ENCODE peak calls at places on chromosomes 11 and 22, in ten cellular contexts. H is kidney, R is AG10803, X is pancreas, I is A549, M is astrocyte, K is fibroblast of mammary gland, S is cardiac fibroblast, G is fibroblast of pulmonary artery, P is HL-60. F is an unnamed sample.

GRCh38 chr22:38220653-38221386 is 19.0 kb downstream of the MAFF start:
- DNase-seq in I (no peak), H (no peak), X (no peak), M (no peak), P (no peak), G (no peak), R (no peak), K (no peak), S (no peak), F (no peak)

GRCh38 chr11:79422866-79423265 is 18.0 kb downstream of the TENM4 start:
- DNase-seq in I (no peak), X (no peak), K (no peak), H (no peak), G (no peak), S (no peak), P (no peak), M (no peak), R (no peak), F (no peak)

GRCh38 chr11:60919956-60920355 is 4.3 kb upstream of the TMEM132A start:
- DNase-seq in G (no peak), K (no peak), H (no peak), R (no peak), M (no peak), I (no peak), X (no peak), P (no peak), S (no peak), F (no peak)

GRCh38 chr11:108931168-108931567 is 266.3 kb downstream of the DDX10 start:
- DNase-seq in R (no peak), P (no peak), M (no peak), G (no peak), H (no peak), S (peak), X (no peak), K (peak), I (peak), F (peak)

GRCh38 chr22:25709758-25710157 is 32.2 kb upstream of the MYO18B start:
- DNase-seq in K (no peak), R (no peak), H (no peak), P (no peak), I (no peak), X (no peak), M (no peak), S (no peak), G (no peak), F (no peak)

GRCh38 chr22:47278655-47279054 is 516.2 kb downstream of the TBC1D22A start:
- DNase-seq in X (no peak), K (no peak), G (no peak), H (peak), P (no peak), S (no peak), I (no peak), R (no peak), M (no peak), F (no peak)

GRCh38 chr22:47356433-47357011 is 594.1 kb downstream of the TBC1D22A start:
- DNase-seq in H (no peak), S (no peak), I (no peak), X (no peak), P (no peak), K (no peak), M (no peak), G (no peak), R (no peak), F (no peak)

GRCh38 chr11:97364047-97364446 is 974.2 kb downstream of the JRKL start:
- DNase-seq in H (no peak), I (no peak), X (no peak), P (no peak), R (no peak), S (peak), M (peak), G (peak), K (peak), F (no peak)

GRCh38 chr22:30490399-30490798 is 15.1 kb downstream of the SEC14L4 start:
- DNase-seq in R (no peak), K (no peak), M (no peak), G (no peak), P (no peak), H (no peak), X (no peak), I (no peak), S (no peak), F (peak)

GRCh38 chr11:129950319-129951034 is 52.2 kb downstream of the PRDM10 start:
- DNase-seq in P (peak), M (peak), G (peak), K (peak), I (no peak), R (peak), X (no peak), H (peak), S (peak), F (peak)

GRCh38 chr11:74524501-74524900 is 31.0 kb upstream of the LIPT2 start:
- DNase-seq in S (no peak), G (no peak), M (no peak), R (no peak), X (no peak), H (no peak), P (no peak), I (no peak), K (no peak), F (no peak)

GRCh38 chr11:75635009-75635909 is 33.6 kb downstream of the MAP6 start:
- DNase-seq in X (no peak), P (no peak), M (peak), S (peak), I (no peak), K (peak), H (peak), R (peak), G (peak), F (peak)

GRCh38 chr11:113240790-113241189 is 73.6 kb upstream of the TTC12 start:
- DNase-seq in P (no peak), S (no peak), K (no peak), R (no peak), G (no peak), I (no peak), H (no peak), M (no peak), X (no peak), F (no peak)

GRCh38 chr11:108592591-108593213 is 866 bp downstream of the EXPH5 start:
- DNase-seq in K (no peak), M (no peak), S (no peak), R (no peak), H (peak), P (no peak), G (no peak), I (no peak), X (peak), F (peak)

GRCh38 chr11:927871-928270 is 2.2 kb downstream of the AP2A2 start:
- DNase-seq in K (no peak), X (no peak), P (no peak), I (no peak), M (no peak), R (no peak), G (no peak), H (no peak), S (no peak), F (no peak)

GRCh38 chr11:130622126-130622525 is 173.7 kb downstream of the ADAMTS15 start:
- DNase-seq in X (no peak), H (no peak), M (no peak), R (no peak), K (peak), S (no peak), G (no peak), I (no peak), P (no peak), F (no peak)

GRCh38 chr11:41879186-41879738 is 419.8 kb upstream of the LRRC4C start:
- DNase-seq in M (peak), X (no peak), H (no peak), R (peak), S (peak), K (peak), I (peak), P (no peak), G (peak), F (no peak)

GRCh38 chr11:75802913-75803820 is 11.8 kb upstream of the UVRAG start:
- DNase-seq in H (peak), M (peak), S (peak), R (peak), K (peak), G (peak), X (peak), P (no peak), I (peak), F (peak)

GRCh38 chr22:25187469-25187868 is 12.2 kb upstream of the CRYBB3 start:
- DNase-seq in P (no peak), H (no peak), G (no peak), I (no peak), R (no peak), M (no peak), X (no peak), S (no peak), K (no peak), F (no peak)

GRCh38 chr11:126477526-126478275 is 122.2 kb downstream of the ST3GAL4 start:
- DNase-seq in K (no peak), M (no peak), X (no peak), R (no peak), I (no peak), H (no peak), G (no peak), S (no peak), P (peak), F (no peak)

GRCh38 chr11:1946812-1947480 is at the start of gene MRPL23:
- DNase-seq in I (no peak), S (no peak), G (no peak), X (no peak), H (no peak), R (no peak), M (no peak), K (no peak), P (no peak), F (no peak)

GRCh38 chr11:74384641-74385040 is 13.6 kb downstream of the PGM2L1 start:
- DNase-seq in K (no peak), P (no peak), G (no peak), X (no peak), M (no peak), R (no peak), I (no peak), S (no peak), H (no peak), F (no peak)

GRCh38 chr11:70233511-70233919 is 30.4 kb downstream of the FADD start:
- DNase-seq in K (peak), M (peak), R (peak), I (peak), H (no peak), S (peak), P (no peak), G (peak), X (no peak), F (peak)

GRCh38 chr11:132068556-132068955 is 698.1 kb downstream of the NTM start:
- DNase-seq in K (no peak), X (no peak), M (no peak), H (no peak), I (no peak), S (no peak), G (no peak), R (peak), P (no peak), F (no peak)

GRCh38 chr11:81658722-81659121 is 1074.9 kb downstream of the FAM181B start:
- DNase-seq in H (peak), R (peak), M (no peak), K (peak), S (peak), P (peak), X (no peak), I (peak), G (peak), F (no peak)

GRCh38 chr11:123483058-123483457 is 53.0 kb downstream of the GRAMD1B start:
- DNase-seq in X (no peak), P (no peak), S (peak), I (peak), K (peak), M (peak), G (peak), R (peak), H (no peak), F (no peak)

GRCh38 chr11:92657226-92657625 is 312.2 kb upstream of the MTNR1B start:
- DNase-seq in X (no peak), G (no peak), K (no peak), H (no peak), M (no peak), I (no peak), R (no peak), S (no peak), P (no peak), F (no peak)

GRCh38 chr22:31039393-31039792 is 41.7 kb upstream of the SMTN start:
- DNase-seq in K (peak), H (peak), I (no peak), X (no peak), P (no peak), R (peak), G (peak), M (no peak), S (peak), F (peak)

GRCh38 chr11:44049832-44050231 is 2.1 kb downstream of the ACCSL start:
- DNase-seq in X (no peak), P (no peak), H (no peak), R (no peak), S (no peak), I (no peak), M (no peak), K (no peak), G (no peak), F (no peak)

GRCh38 chr11:117907276-117908110 is 21.7 kb downstream of the TMPRSS13 start:
- DNase-seq in G (peak), R (peak), K (peak), M (peak), P (peak), X (peak), I (peak), S (peak), H (peak), F (peak)

GRCh38 chr22:17402304-17402703 is 33.0 kb downstream of the CECR2 start:
- DNase-seq in P (no peak), I (no peak), M (no peak), R (no peak), G (no peak), S (no peak), K (no peak), X (no peak), H (no peak), F (no peak)

GRCh38 chr11:77401486-77402217 is 72.2 kb downstream of the PAK1 start:
- DNase-seq in X (no peak), S (no peak), R (no peak), M (no peak), G (no peak), P (no peak), H (no peak), K (no peak), I (no peak), F (no peak)

GRCh38 chr11:44564198-44564597 is 1.3 kb upstream of the CD82 start:
- DNase-seq in H (peak), S (peak), K (peak), P (no peak), X (peak), I (no peak), G (no peak), M (peak), R (no peak), F (no peak)

GRCh38 chr11:47715082-47715669 is at the start of gene AGBL2:
- DNase-seq in G (peak), I (peak), M (peak), H (peak), X (peak), S (peak), R (peak), K (peak), P (peak), F (peak)

GRCh38 chr11:47716692-47717091 is 1.5 kb upstream of the AGBL2 start:
- DNase-seq in P (no peak), G (no peak), X (no peak), M (no peak), I (peak), K (no peak), H (no peak), R (no peak), S (no peak), F (no peak)

GRCh38 chr11:47711225-47711624 is 3.9 kb downstream of the AGBL2 start:
- DNase-seq in P (no peak), X (no peak), K (no peak), S (no peak), I (no peak), G (no peak), H (no peak), R (no peak), M (no peak), F (no peak)

GRCh38 chr11:47711816-47712215 is 3.4 kb downstream of the AGBL2 start:
- DNase-seq in R (no peak), S (no peak), I (no peak), P (no peak), K (no peak), H (no peak), X (no peak), G (peak), M (no peak), F (no peak)

DNA sequence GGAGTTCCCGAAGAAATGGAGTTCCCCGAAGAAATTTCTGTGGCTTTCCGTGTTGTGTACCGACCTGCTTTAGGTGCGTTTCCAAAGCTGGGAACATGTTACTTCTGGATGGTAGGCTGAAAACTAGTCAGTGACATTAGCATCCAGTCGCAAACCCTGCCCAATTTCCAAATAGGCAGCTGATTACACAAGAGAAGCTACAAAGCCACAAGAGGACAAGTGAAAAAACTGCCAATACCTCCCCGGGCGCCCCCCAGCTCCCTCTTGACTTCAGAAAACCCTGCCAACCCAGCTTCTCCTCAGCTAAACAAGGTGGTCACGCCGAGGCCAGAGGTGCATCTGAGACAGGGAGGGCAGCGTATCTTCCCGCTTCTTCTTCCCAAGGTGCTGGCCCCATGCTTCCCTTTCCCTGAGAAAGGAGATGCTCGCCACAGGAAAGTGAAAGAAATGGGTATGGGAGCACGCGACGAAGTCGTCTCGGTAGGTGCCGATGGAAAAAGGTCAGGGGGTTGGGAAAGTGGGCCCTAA is 551 bp downstream of the AGBL2 start:
- DNase-seq in I (peak), K (peak), M (no peak), R (peak), S (peak), G (peak), P (no peak), X (no peak), H (no peak), F (peak)
- H3K4me3 ChIP-seq in I (peak), K (peak), M (peak), R (peak), S (peak), G (peak), P (peak), X (peak), H (peak), F (peak)

GRCh38 chr11:73273246-73273890 is 1.2 kb downstream of the P2RY6 start:
- DNase-seq in R (no peak), K (no peak), H (no peak), S (no peak), I (no peak), P (no peak), M (no peak), X (no peak), G (no peak), F (no peak)
- H3K4me3 ChIP-seq in R (no peak), K (no peak), H (no peak), S (no peak), I (peak), P (peak), M (no peak), X (no peak), G (no peak), F (no peak)

GRCh38 chr22:21949569-21949918 is 3.1 kb downstream of the PPM1F start:
- DNase-seq in P (no peak), I (no peak), H (no peak), S (no peak), R (no peak), K (no peak), M (no peak), G (no peak), X (no peak), F (no peak)

GRCh38 chr22:21948390-21948789 is 4.3 kb downstream of the PPM1F start:
- DNase-seq in I (no peak), H (no peak), R (no peak), K (no peak), S (no peak), M (no peak), P (no peak), G (no peak), X (no peak), F (peak)

GRCh38 chr22:21951062-21951461 is 1.6 kb downstream of the PPM1F start:
- DNase-seq in S (no peak), G (no peak), X (no peak), P (no peak), M (no peak), H (no peak), R (no peak), K (no peak), I (no peak), F (no peak)

GRCh38 chr22:21948824-21949568 is 3.7 kb downstream of the PPM1F start:
- DNase-seq in I (no peak), S (no peak), R (no peak), G (peak), M (no peak), K (no peak), H (no peak), P (no peak), X (no peak), F (peak)

DNA sequence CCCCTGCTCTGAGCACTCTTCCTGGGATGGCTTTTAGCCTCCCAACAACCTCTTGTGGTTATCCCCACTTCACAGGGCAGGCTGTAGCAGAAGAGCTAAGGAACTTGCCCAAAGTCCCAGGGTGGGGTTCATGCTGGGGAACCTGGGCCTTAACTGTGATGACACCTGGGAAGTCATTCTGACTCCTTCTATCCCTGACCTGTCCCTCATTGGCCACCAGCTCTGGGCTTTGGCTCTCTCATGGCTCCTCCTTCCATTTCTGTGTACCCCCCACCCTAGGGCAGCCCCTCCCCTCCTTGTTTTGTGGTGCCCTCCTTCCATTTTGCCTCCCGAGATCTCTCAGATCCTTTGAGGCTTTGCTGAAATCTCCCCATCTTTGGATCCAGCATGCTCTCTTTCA is 2.7 kb downstream of the PPM1F start:
- DNase-seq in G (no peak), M (no peak), R (no peak), P (no peak), K (no peak), H (no peak), S (no peak), X (no peak), I (no peak), F (no peak)
- H3K4me3 ChIP-seq in G (no peak), M (no peak), R (no peak), P (no peak), K (no peak), H (no peak), S (no peak), X (no peak), I (no peak), F (no peak)

DNA sequence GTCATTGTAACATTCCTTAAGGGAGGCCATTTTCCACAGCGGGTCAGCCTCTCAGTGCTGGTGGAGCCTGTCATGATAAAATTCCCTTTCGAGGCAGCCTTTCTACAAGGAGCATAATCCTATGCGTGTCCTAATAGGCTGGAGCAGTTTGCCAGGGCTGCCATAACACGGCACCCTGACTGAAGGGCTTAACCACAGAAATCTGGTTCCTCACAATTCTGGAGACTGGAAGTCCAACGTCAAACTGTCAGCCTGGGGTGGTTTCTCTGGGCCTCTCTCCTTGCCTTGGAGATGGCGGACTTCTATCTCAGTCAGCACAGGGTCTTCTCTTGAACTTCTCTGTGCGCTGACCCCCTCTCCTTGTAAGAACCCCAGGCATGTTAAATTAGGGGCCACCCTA is 1.4 kb upstream of the RGL4 start:
- DNase-seq in R (no peak), X (no peak), S (no peak), M (no peak), I (no peak), K (no peak), P (no peak), G (no peak), H (no peak), F (no peak)
- H3K4me3 ChIP-seq in R (no peak), X (no peak), S (no peak), M (no peak), I (no peak), K (no peak), P (no peak), G (no peak), H (no peak), F (no peak)

GRCh38 chr22:49270595-49271368 is 556.9 kb downstream of the BRD1 start:
- DNase-seq in X (no peak), S (no peak), M (no peak), P (no peak), K (no peak), G (no peak), H (no peak), R (no peak), I (no peak), F (no peak)

GRCh38 chr22:49269928-49270327 is 557.7 kb downstream of the BRD1 start:
- DNase-seq in I (no peak), G (no peak), X (no peak), P (no peak), H (no peak), K (no peak), M (no peak), R (no peak), S (no peak), F (no peak)

GRCh38 chr22:49268924-49269323 is 558.7 kb downstream of the BRD1 start:
- DNase-seq in M (no peak), P (no peak), X (no peak), K (no peak), I (no peak), G (no peak), S (no peak), H (no peak), R (no peak), F (no peak)

GRCh38 chr22:49267996-49268395 is 559.7 kb downstream of the BRD1 start:
- DNase-seq in H (no peak), I (no peak), K (no peak), R (no peak), S (no peak), P (no peak), X (no peak), M (no peak), G (no peak), F (no peak)

GRCh38 chr22:49269371-49269770 is 558.3 kb downstream of the BRD1 start:
- DNase-seq in P (no peak), M (no peak), I (no peak), H (no peak), S (no peak), K (no peak), R (no peak), X (no peak), G (no peak), F (no peak)
- H3K4me3 ChIP-seq in P (no peak), M (no peak), I (no peak), H (no peak), S (no peak), K (no peak), R (no peak), X (no peak), G (no peak), F (no peak)

GRCh38 chr11:33703234-33703633 is 2.6 kb upstream of the C11orf91 start:
- DNase-seq in S (peak), K (no peak), M (no peak), R (no peak), X (no peak), I (peak), P (no peak), G (no peak), H (no peak), F (no peak)
- H3K4me3 ChIP-seq in S (no peak), K (no peak), M (no peak), R (no peak), X (no peak), I (no peak), P (no peak), G (no peak), H (no peak), F (no peak)

F was measured in foreskin fibroblast.